ENCODE peak calls at places on chromosomes 2 and 18, in six cellular contexts. T is spleen, F is upper lobe of left lung, U is GM23338, K is HCT116, P is endothelial cell of umbilical vein. E is an unnamed sample.

GRCh38 chr2:215324811-215325210 is 13.0 kb downstream of the ATIC start:
- DNase-seq in U (no peak), F (no peak), P (no peak), T (no peak), K (no peak), E (no peak)

GRCh38 chr2:23691106-23691470 is 235.8 kb downstream of the ATAD2B start:
- DNase-seq in P (no peak), T (peak; percentile 70), K (no peak), F (no peak), U (no peak), E (no peak)

GRCh38 chr18:65352183-65352582 is 398.6 kb upstream of the CDH7 start:
- DNase-seq in U (no peak), T (no peak), F (no peak), P (no peak), K (no peak), E (no peak)

GRCh38 chr18:41444943-41445342 is 510.1 kb upstream of the PIK3C3 start:
- DNase-seq in P (no peak), U (no peak), T (no peak), F (no peak), K (no peak), E (no peak)

GRCh38 chr2:55364189-55365055 is 55.2 kb downstream of the CCDC88A start:
- DNase-seq in U (no peak), T (no peak), K (no peak), P (peak; percentile 98), F (peak; percentile 38), E (peak; percentile 34)

GRCh38 chr2:98846041-98846440 is 90.0 kb downstream of the CRACDL start:
- DNase-seq in K (no peak), T (no peak), F (no peak), P (no peak), U (no peak), E (no peak)

GRCh38 chr18:63708650-63709049 is 5.9 kb downstream of the SERPINB11 start:
- DNase-seq in F (no peak), K (no peak), U (no peak), T (no peak), P (peak; percentile 8), E (no peak)

GRCh38 chr2:96792772-96793749 is 23.0 kb upstream of the CNNM3 start:
- DNase-seq in F (no peak), T (peak; percentile 72), U (no peak), K (no peak), P (no peak), E (no peak)

GRCh38 chr2:62215306-62216064 is 19.6 kb downstream of the B3GNT2 start:
- DNase-seq in P (peak; percentile 41), T (no peak), F (peak; percentile 53), U (no peak), K (no peak), E (peak; percentile 32)

GRCh38 chr2:128282976-128283810 is 35.5 kb downstream of the HS6ST1 start:
- DNase-seq in T (peak; percentile 75), P (no peak), K (no peak), U (no peak), F (no peak), E (no peak)

GRCh38 chr2:238924496-238925195 is 76.8 kb downstream of the TWIST2 start:
- DNase-seq in T (peak; percentile 24), F (no peak), P (peak; percentile 10), U (no peak), K (no peak), E (no peak)

GRCh38 chr18:48932822-48933510 is 17.8 kb downstream of the SMAD7 start:
- DNase-seq in P (peak; percentile 29), F (no peak), K (no peak), U (no peak), T (no peak), E (no peak)

GRCh38 chr2:12577567-12577966 is 139.2 kb upstream of the TRIB2 start:
- DNase-seq in P (no peak), T (no peak), U (no peak), K (no peak), F (no peak), E (no peak)

GRCh38 chr2:140650825-140651224 is 1480.0 kb downstream of the LRP1B start:
- DNase-seq in F (no peak), K (no peak), U (no peak), T (no peak), P (peak; percentile 63), E (no peak)

GRCh38 chr18:58793361-58793760 is 71.3 kb upstream of the ZNF532 start:
- DNase-seq in P (no peak), K (no peak), U (no peak), F (no peak), T (no peak), E (no peak)

GRCh38 chr2:174014699-174015070 is 49.5 kb upstream of the SP3 start:
- DNase-seq in K (no peak), P (no peak), F (no peak), U (peak; percentile 50), T (no peak), E (no peak)

GRCh38 chr2:26922638-26923466 is 47.6 kb upstream of the MAPRE3 start:
- DNase-seq in P (peak; percentile 33), F (no peak), T (peak; percentile 78), K (peak; percentile 47), U (peak; percentile 89), E (peak; percentile 40)

GRCh38 chr2:165497659-165498306 is 28.3 kb downstream of the CSRNP3 start:
- DNase-seq in T (no peak), F (no peak), P (no peak), K (no peak), U (no peak), E (no peak)

GRCh38 chr2:213934560-213934959 is 476.3 kb upstream of the VWC2L start:
- DNase-seq in P (peak; percentile 42), K (no peak), U (peak; percentile 60), T (no peak), F (no peak), E (no peak)

GRCh38 chr18:53946561-53946960 is 277.9 kb downstream of the MBD2 start:
- DNase-seq in T (no peak), K (no peak), F (no peak), U (no peak), P (no peak), E (no peak)

GRCh38 chr2:127611076-127611925 is 34.7 kb upstream of the GPR17 start:
- DNase-seq in P (no peak), K (no peak), T (peak; percentile 56), F (peak; percentile 8), U (no peak), E (peak; percentile 17)

GRCh38 chr2:239609583-239610310 is 208.9 kb upstream of the HDAC4 start:
- DNase-seq in P (no peak), K (no peak), T (no peak), F (peak; percentile 21), U (no peak), E (no peak)

GRCh38 chr18:37598966-37599896 is 33.6 kb upstream of the CELF4 start:
- DNase-seq in U (no peak), P (no peak), F (no peak), T (no peak), K (no peak), E (no peak)

GRCh38 chr2:45182667-45183620 is 173.7 kb upstream of the SIX2 start:
- DNase-seq in K (no peak), F (no peak), P (no peak), U (no peak), T (no peak), E (no peak)

GRCh38 chr2:98348066-98348561 is 1.9 kb downstream of the CNGA3 start:
- DNase-seq in P (no peak), K (no peak), F (no peak), T (no peak), U (peak; percentile 86), E (no peak)

DNA sequence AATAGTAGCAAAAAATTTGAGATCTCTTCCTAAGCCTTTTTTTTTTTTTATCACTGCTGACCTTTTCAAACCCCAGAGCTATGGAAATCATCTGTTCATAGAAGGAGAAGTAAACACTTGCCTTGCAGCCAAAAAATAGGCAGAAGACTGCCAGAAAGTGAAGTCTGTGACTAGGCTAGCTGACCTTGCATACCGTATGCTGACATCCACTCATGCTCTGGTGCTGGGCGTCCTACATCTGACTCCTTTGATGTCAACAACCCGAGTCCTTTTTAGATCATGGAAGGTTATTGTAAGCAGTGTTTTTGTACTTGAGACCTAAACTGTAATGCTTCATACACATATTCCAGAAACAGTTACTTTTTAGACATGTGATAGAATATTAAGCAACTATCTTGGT is 154.3 kb upstream of the RASGRP3 start:
- DNase-seq in P (peak; percentile 90), K (no peak), U (no peak), T (no peak), F (no peak), E (no peak)
- H3K4me1 ChIP-seq in P (no peaks in the 10 kb centered on the region), K (no peaks in the 10 kb centered on the region), U (no peaks in the 10 kb centered on the region), T (peaks cover 20% of the 10 kb centered on the region), F (peaks cover 4% of the 10 kb centered on the region), E (peaks cover 32% of the 10 kb centered on the region)

DNA sequence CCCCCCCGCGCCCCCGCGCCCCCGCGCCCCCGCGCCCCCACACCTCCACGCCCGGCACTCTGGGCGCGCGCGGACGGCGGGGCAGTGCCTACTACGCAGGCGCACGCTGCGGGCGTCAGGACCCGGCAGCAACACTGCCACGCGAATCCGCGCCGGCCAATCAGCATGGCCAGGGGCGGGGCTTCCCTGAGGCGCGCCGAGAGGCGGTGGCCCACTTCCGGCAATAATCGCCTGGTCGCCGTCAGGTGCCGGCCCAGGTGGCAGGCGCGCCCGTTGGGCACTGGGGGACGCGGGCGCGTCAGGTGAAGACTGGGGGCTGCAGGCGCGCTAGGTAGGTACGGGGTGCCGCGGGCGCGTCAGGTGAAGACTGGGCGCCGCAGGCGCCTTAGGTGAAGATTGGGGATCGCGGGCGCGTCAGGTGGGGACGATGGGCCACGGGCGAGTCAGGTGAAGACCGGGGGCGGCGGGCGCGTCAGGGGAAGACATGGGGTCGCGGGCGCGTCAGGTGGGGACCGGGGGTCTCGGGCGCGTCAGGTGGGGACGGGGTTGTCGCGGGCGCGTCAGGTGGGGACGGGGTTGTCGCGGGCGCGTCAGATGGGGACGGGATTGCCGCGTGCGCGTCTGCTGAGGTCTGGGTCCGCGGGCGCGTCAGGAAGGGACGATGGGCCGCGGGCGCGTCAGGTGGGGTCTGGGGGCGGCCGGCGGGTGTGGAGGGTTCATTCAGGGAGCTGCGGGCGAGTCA is 219.1 kb downstream of the RTP5 start:
- DNase-seq in F (peak; percentile 96), T (peak; percentile 99), P (peak; percentile 74), U (peak; percentile 93), K (peak; percentile 58), E (peak; percentile 96)
- TF ChIP-seq POLR2AphosphoS5 in F (peak; percentile 84), T (peak; percentile 95), P (peak; percentile 56), U (peak; percentile 65), K (peak; percentile 81), E (peak; percentile 88)

DNA sequence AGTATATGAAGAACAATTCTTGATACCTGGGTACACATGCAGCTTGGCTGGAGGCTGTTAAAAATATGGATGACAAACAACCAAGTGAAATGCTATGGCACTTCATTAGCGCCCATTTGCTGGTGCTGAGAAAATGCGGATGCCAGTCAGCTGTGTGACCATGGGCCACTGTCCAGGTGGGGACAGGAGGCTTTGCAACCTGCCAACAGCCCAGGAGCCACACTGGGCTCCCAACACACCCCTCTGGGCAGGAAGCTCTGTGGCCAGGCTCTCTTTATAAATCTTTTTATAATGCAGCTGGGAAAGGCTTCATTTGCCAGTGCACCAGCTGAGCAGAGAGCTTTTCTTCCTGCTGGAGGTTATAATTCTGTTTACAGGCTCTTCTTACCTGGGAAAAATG is 19.9 kb downstream of the RNF144A start:
- DNase-seq in P (no peak), F (no peak), K (no peak), T (no peak), U (no peak), E (no peak)
- H3K4me1 ChIP-seq in P (no peaks in the 10 kb centered on the region), F (no peaks in the 10 kb centered on the region), K (no peaks in the 10 kb centered on the region), T (peaks cover 36% of the 10 kb centered on the region), U (peaks cover 39% of the 10 kb centered on the region), E (peaks cover 8% of the 10 kb centered on the region)

GRCh38 chr2:109238580-109238979 is 109.6 kb downstream of the SH3RF3 start:
- DNase-seq in U (no peak), P (peak; percentile 89), K (no peak), T (peak; percentile 95), F (peak; percentile 88), E (peak; percentile 58)
- TF ChIP-seq POLR2AphosphoS5 in U (no peak), P (peak; percentile 96), K (no peak), T (peak; percentile 59), F (peak; percentile 86), E (no peak)

GRCh38 chr2:85257359-85258193 is 70.2 kb downstream of the TGOLN2 start:
- DNase-seq in F (no peak), U (no peak), T (peak; percentile 71), P (peak; percentile 67), K (no peak), E (no peak)
- H3K4me1 ChIP-seq in F (peaks cover 52% of the 10 kb centered on the region), U (peaks cover 74% of the 10 kb centered on the region), T (peaks cover 45% of the 10 kb centered on the region), P (peaks cover 27% of the 10 kb centered on the region), K (peaks cover 10% of the 10 kb centered on the region), E (peaks cover 59% of the 10 kb centered on the region)

E was measured in stomach.